ENCODE peak calls at places on chromosomes 12 and 14, in ten cellular contexts. One of them, this sample, is unnamed. For H3K4me1, the result is how much of the 10 kb centered on the place peaks cover.

GRCh38 chr14:65333926-65334687 is 78.4 kb upstream of the FUT8 start:
- DNase-seq in endothelial cell of umbilical vein: no peak
- DNase-seq in RWPE2: no peak
- DNase-seq in aorta: no peak
- DNase-seq in osteoblast: no peak
- DNase-seq in esophagus squamous epithelium: no peak
- DNase-seq in CD4-positive, CD25-positive, alpha-beta regulatory T cell: no peak
- DNase-seq in colonic mucosa: peak
- DNase-seq in effector memory CD4-positive, alpha-beta T cell: no peak
- DNase-seq in PC-9: no peak
- DNase-seq in this sample: peak

GRCh38 chr12:89740943-89741342 is 32.3 kb upstream of the ATP2B1 start:
- DNase-seq in effector memory CD4-positive, alpha-beta T cell: no peak
- DNase-seq in esophagus squamous epithelium: no peak
- DNase-seq in osteoblast: no peak
- DNase-seq in RWPE2: no peak
- DNase-seq in CD4-positive, CD25-positive, alpha-beta regulatory T cell: no peak
- DNase-seq in colonic mucosa: no peak
- DNase-seq in PC-9: no peak
- DNase-seq in aorta: no peak
- DNase-seq in endothelial cell of umbilical vein: no peak
- DNase-seq in this sample: no peak

GRCh38 chr12:80129895-80130535 is 30.7 kb downstream of the OTOGL start:
- DNase-seq in esophagus squamous epithelium: no peak
- DNase-seq in CD4-positive, CD25-positive, alpha-beta regulatory T cell: no peak
- DNase-seq in endothelial cell of umbilical vein: no peak
- DNase-seq in effector memory CD4-positive, alpha-beta T cell: no peak
- DNase-seq in colonic mucosa: no peak
- DNase-seq in RWPE2: no peak
- DNase-seq in aorta: no peak
- DNase-seq in PC-9: no peak
- DNase-seq in osteoblast: peak
- DNase-seq in this sample: no peak

GRCh38 chr12:2168808-2169207 is 116.0 kb downstream of the CACNA1C start:
- DNase-seq in esophagus squamous epithelium: no peak
- DNase-seq in CD4-positive, CD25-positive, alpha-beta regulatory T cell: no peak
- DNase-seq in osteoblast: no peak
- DNase-seq in colonic mucosa: peak
- DNase-seq in effector memory CD4-positive, alpha-beta T cell: no peak
- DNase-seq in PC-9: no peak
- DNase-seq in endothelial cell of umbilical vein: no peak
- DNase-seq in aorta: no peak
- DNase-seq in RWPE2: no peak
- DNase-seq in this sample: no peak

GRCh38 chr14:80987235-80988032 is 32.0 kb downstream of the TSHR start:
- DNase-seq in CD4-positive, CD25-positive, alpha-beta regulatory T cell: peak
- DNase-seq in effector memory CD4-positive, alpha-beta T cell: peak
- DNase-seq in colonic mucosa: peak
- DNase-seq in aorta: peak
- DNase-seq in endothelial cell of umbilical vein: peak
- DNase-seq in PC-9: peak
- DNase-seq in RWPE2: no peak
- DNase-seq in osteoblast: peak
- DNase-seq in esophagus squamous epithelium: no peak
- DNase-seq in this sample: peak

GRCh38 chr12:101051151-101051550 is 158.9 kb downstream of the SLC5A8 start:
- DNase-seq in effector memory CD4-positive, alpha-beta T cell: no peak
- DNase-seq in endothelial cell of umbilical vein: no peak
- DNase-seq in aorta: no peak
- DNase-seq in osteoblast: no peak
- DNase-seq in colonic mucosa: no peak
- DNase-seq in RWPE2: no peak
- DNase-seq in PC-9: no peak
- DNase-seq in CD4-positive, CD25-positive, alpha-beta regulatory T cell: no peak
- DNase-seq in esophagus squamous epithelium: no peak
- DNase-seq in this sample: no peak

GRCh38 chr14:102795060-102795925 is 18.0 kb downstream of the TRAF3 start:
- DNase-seq in esophagus squamous epithelium: peak
- DNase-seq in PC-9: peak
- DNase-seq in aorta: peak
- DNase-seq in colonic mucosa: peak
- DNase-seq in CD4-positive, CD25-positive, alpha-beta regulatory T cell: peak
- DNase-seq in osteoblast: peak
- DNase-seq in RWPE2: no peak
- DNase-seq in endothelial cell of umbilical vein: peak
- DNase-seq in effector memory CD4-positive, alpha-beta T cell: no peak
- DNase-seq in this sample: no peak

GRCh38 chr14:52365071-52365470 is 51.0 kb downstream of the PTGER2 start:
- DNase-seq in endothelial cell of umbilical vein: no peak
- DNase-seq in esophagus squamous epithelium: no peak
- DNase-seq in effector memory CD4-positive, alpha-beta T cell: no peak
- DNase-seq in aorta: no peak
- DNase-seq in osteoblast: peak
- DNase-seq in CD4-positive, CD25-positive, alpha-beta regulatory T cell: no peak
- DNase-seq in PC-9: no peak
- DNase-seq in RWPE2: no peak
- DNase-seq in colonic mucosa: no peak
- DNase-seq in this sample: no peak

GRCh38 chr12:55974308-55974724 is 438 bp downstream of the RAB5B start:
- DNase-seq in endothelial cell of umbilical vein: peak
- DNase-seq in esophagus squamous epithelium: no peak
- DNase-seq in effector memory CD4-positive, alpha-beta T cell: no peak
- DNase-seq in aorta: peak
- DNase-seq in osteoblast: peak
- DNase-seq in CD4-positive, CD25-positive, alpha-beta regulatory T cell: no peak
- DNase-seq in PC-9: peak
- DNase-seq in RWPE2: no peak
- DNase-seq in colonic mucosa: peak
- DNase-seq in this sample: peak

GRCh38 chr14:70254476-70254961 is 65.8 kb upstream of the SLC8A3 start:
- DNase-seq in colonic mucosa: peak
- DNase-seq in osteoblast: no peak
- DNase-seq in PC-9: peak
- DNase-seq in RWPE2: no peak
- DNase-seq in endothelial cell of umbilical vein: peak
- DNase-seq in effector memory CD4-positive, alpha-beta T cell: no peak
- DNase-seq in esophagus squamous epithelium: no peak
- DNase-seq in aorta: no peak
- DNase-seq in CD4-positive, CD25-positive, alpha-beta regulatory T cell: no peak
- DNase-seq in this sample: peak

GRCh38 chr12:60995256-60995825 is 1264.9 kb upstream of the USP15 start:
- DNase-seq in effector memory CD4-positive, alpha-beta T cell: no peak
- DNase-seq in endothelial cell of umbilical vein: no peak
- DNase-seq in aorta: no peak
- DNase-seq in osteoblast: no peak
- DNase-seq in esophagus squamous epithelium: no peak
- DNase-seq in colonic mucosa: no peak
- DNase-seq in CD4-positive, CD25-positive, alpha-beta regulatory T cell: no peak
- DNase-seq in PC-9: no peak
- DNase-seq in RWPE2: no peak
- DNase-seq in this sample: no peak

GRCh38 chr14:104125011-104125410 is 13.4 kb upstream of the KIF26A start:
- DNase-seq in RWPE2: no peak
- DNase-seq in aorta: no peak
- DNase-seq in CD4-positive, CD25-positive, alpha-beta regulatory T cell: no peak
- DNase-seq in osteoblast: no peak
- DNase-seq in esophagus squamous epithelium: no peak
- DNase-seq in colonic mucosa: no peak
- DNase-seq in endothelial cell of umbilical vein: no peak
- DNase-seq in effector memory CD4-positive, alpha-beta T cell: no peak
- DNase-seq in PC-9: no peak
- DNase-seq in this sample: no peak

GRCh38 chr14:88933203-88933602 is 108.8 kb downstream of the TTC8 start:
- DNase-seq in osteoblast: no peak
- DNase-seq in PC-9: no peak
- DNase-seq in CD4-positive, CD25-positive, alpha-beta regulatory T cell: no peak
- DNase-seq in aorta: no peak
- DNase-seq in esophagus squamous epithelium: no peak
- DNase-seq in RWPE2: no peak
- DNase-seq in endothelial cell of umbilical vein: no peak
- DNase-seq in colonic mucosa: no peak
- DNase-seq in effector memory CD4-positive, alpha-beta T cell: no peak
- DNase-seq in this sample: no peak

GRCh38 chr14:59507063-59507751 is 22.9 kb downstream of the JKAMP start:
- DNase-seq in osteoblast: peak
- DNase-seq in PC-9: peak
- DNase-seq in endothelial cell of umbilical vein: peak
- DNase-seq in CD4-positive, CD25-positive, alpha-beta regulatory T cell: peak
- DNase-seq in RWPE2: no peak
- DNase-seq in effector memory CD4-positive, alpha-beta T cell: no peak
- DNase-seq in aorta: peak
- DNase-seq in esophagus squamous epithelium: no peak
- DNase-seq in colonic mucosa: peak
- DNase-seq in this sample: peak

GRCh38 chr12:45232771-45233372 is 17.0 kb downstream of the ANO6 start:
- DNase-seq in colonic mucosa: no peak
- DNase-seq in RWPE2: peak
- DNase-seq in endothelial cell of umbilical vein: peak
- DNase-seq in esophagus squamous epithelium: no peak
- DNase-seq in effector memory CD4-positive, alpha-beta T cell: no peak
- DNase-seq in PC-9: peak
- DNase-seq in aorta: peak
- DNase-seq in osteoblast: peak
- DNase-seq in CD4-positive, CD25-positive, alpha-beta regulatory T cell: no peak
- DNase-seq in this sample: peak
- H3K27ac ChIP-seq in colonic mucosa: peak
- H3K27ac ChIP-seq in RWPE2: peak
- H3K27ac ChIP-seq in endothelial cell of umbilical vein: peak
- H3K27ac ChIP-seq in esophagus squamous epithelium: peak
- H3K27ac ChIP-seq in effector memory CD4-positive, alpha-beta T cell: no peak
- H3K27ac ChIP-seq in PC-9: peak
- H3K27ac ChIP-seq in aorta: peak
- H3K27ac ChIP-seq in osteoblast: peak
- H3K27ac ChIP-seq in CD4-positive, CD25-positive, alpha-beta regulatory T cell: no peak
- H3K27ac ChIP-seq in this sample: peak

DNA sequence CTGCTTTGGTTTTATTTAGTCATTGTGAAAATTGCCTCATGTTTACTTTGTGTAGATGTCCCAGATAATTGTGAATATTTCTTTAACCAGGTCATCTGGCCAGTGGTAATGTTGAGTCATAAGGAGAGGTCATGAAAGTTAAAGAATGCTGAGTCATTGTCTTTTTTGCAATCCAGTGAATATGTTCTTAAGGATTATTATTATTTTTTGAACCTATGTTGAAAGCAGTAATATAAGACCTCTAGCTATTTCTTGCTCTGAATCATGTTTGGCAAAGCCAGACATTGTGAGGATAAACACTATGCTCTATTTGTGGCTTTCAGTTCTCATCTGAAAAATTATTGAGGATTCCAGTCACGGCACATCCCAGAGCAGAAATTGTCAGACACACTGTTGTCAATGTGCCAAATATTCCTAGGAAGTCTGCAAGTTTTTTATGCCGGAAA is 369.5 kb downstream of the ATP23 start:
- DNase-seq in endothelial cell of umbilical vein: peak
- DNase-seq in effector memory CD4-positive, alpha-beta T cell: no peak
- DNase-seq in esophagus squamous epithelium: no peak
- DNase-seq in PC-9: peak
- DNase-seq in RWPE2: no peak
- DNase-seq in aorta: no peak
- DNase-seq in colonic mucosa: no peak
- DNase-seq in CD4-positive, CD25-positive, alpha-beta regulatory T cell: no peak
- DNase-seq in osteoblast: peak
- DNase-seq in this sample: no peak
- H3K4me1 ChIP-seq in endothelial cell of umbilical vein: under half
- H3K4me1 ChIP-seq in effector memory CD4-positive, alpha-beta T cell: under half
- H3K4me1 ChIP-seq in esophagus squamous epithelium: under half
- H3K4me1 ChIP-seq in PC-9: under half
- H3K4me1 ChIP-seq in RWPE2: under half
- H3K4me1 ChIP-seq in aorta: under half
- H3K4me1 ChIP-seq in colonic mucosa: under half
- H3K4me1 ChIP-seq in CD4-positive, CD25-positive, alpha-beta regulatory T cell: under half
- H3K4me1 ChIP-seq in osteoblast: under half
- H3K4me1 ChIP-seq in this sample: under half

DNA sequence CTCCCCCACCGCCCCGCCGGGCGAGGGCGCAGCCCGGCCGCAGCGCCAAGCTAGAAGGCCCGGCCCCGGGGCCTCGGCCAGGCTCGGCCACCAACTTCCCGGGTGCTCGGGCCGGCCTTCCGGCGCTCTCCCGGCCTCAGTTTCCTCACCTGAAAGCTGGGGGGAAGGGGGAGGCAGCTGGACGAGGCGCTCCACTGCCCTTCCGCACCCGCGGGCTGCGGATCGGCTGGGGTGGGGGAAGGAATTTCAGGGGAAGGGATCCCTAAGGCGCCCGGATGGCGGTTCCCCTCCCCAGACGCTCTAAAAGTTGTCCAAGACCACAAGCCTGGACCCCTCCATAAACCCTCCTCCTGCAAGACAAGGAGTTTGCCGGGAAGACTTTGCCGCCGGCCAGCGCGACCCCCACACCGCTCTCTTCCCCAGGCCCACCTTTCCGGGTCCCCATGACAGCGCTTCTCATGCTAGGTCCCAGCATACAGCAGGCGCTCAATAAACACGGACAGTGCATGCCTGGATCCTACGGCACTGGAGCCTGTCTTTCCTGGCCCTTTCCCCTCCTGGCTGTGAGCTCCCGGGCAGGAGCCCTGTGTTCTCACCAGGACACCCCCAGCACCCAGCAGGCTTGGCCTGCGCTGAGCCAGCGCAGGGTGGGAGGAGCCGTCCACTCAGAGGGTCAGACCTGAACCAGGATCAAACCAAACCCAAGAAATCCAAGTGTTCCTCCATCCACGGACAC is 18.1 kb downstream of the BEGAIN start:
- DNase-seq in RWPE2: no peak
- DNase-seq in CD4-positive, CD25-positive, alpha-beta regulatory T cell: no peak
- DNase-seq in endothelial cell of umbilical vein: no peak
- DNase-seq in esophagus squamous epithelium: no peak
- DNase-seq in PC-9: no peak
- DNase-seq in effector memory CD4-positive, alpha-beta T cell: no peak
- DNase-seq in colonic mucosa: no peak
- DNase-seq in aorta: no peak
- DNase-seq in osteoblast: no peak
- DNase-seq in this sample: no peak
- H3K4me3 ChIP-seq in RWPE2: peak
- H3K4me3 ChIP-seq in CD4-positive, CD25-positive, alpha-beta regulatory T cell: no peak
- H3K4me3 ChIP-seq in endothelial cell of umbilical vein: no peak
- H3K4me3 ChIP-seq in esophagus squamous epithelium: no peak
- H3K4me3 ChIP-seq in PC-9: no peak
- H3K4me3 ChIP-seq in effector memory CD4-positive, alpha-beta T cell: no peak
- H3K4me3 ChIP-seq in colonic mucosa: no peak
- H3K4me3 ChIP-seq in aorta: no peak
- H3K4me3 ChIP-seq in osteoblast: no peak
- H3K4me3 ChIP-seq in this sample: no peak

DNA sequence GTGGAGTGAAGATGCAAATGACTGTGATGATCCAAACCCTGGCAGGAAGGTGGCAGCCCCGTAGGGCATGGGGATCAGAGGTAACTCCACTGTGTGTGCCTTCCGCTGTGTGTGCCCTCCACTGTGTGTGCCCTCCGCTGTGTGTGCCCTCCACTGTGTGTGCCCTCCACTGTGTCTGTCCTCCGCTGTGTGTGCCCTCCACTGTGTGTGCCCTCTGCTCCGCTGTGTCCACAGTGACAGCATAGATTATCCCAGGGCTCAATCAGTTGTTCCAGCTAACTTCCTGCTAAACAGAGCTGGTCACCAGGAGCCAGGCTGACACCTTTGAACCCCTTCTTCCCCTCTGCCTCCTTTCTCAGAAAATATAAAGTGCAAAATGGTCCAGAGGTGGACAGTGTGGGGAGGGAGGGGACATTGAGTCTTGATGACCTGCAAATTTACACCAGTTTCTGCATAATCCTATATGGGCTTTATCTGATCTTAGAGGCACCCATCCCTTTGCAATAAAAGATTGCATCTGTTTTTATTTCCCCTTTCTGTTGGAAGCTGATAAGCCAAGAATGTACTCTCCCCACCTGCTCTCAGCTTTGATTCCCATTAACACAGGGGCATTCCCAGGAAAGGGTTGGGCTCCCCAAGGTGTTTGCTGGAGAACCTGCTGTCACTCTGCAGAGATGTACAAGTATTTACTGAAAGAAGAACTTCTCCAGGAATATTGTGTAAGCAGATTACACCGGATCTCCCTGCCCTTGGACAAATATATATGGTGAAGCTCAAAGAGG is 21.6 kb upstream of the HNF1A start:
- DNase-seq in RWPE2: no peak
- DNase-seq in CD4-positive, CD25-positive, alpha-beta regulatory T cell: no peak
- DNase-seq in colonic mucosa: peak
- DNase-seq in osteoblast: peak
- DNase-seq in esophagus squamous epithelium: no peak
- DNase-seq in PC-9: no peak
- DNase-seq in aorta: no peak
- DNase-seq in effector memory CD4-positive, alpha-beta T cell: no peak
- DNase-seq in endothelial cell of umbilical vein: no peak
- DNase-seq in this sample: no peak
- H3K27ac ChIP-seq in RWPE2: no peak
- H3K27ac ChIP-seq in CD4-positive, CD25-positive, alpha-beta regulatory T cell: no peak
- H3K27ac ChIP-seq in colonic mucosa: peak
- H3K27ac ChIP-seq in osteoblast: no peak
- H3K27ac ChIP-seq in esophagus squamous epithelium: no peak
- H3K27ac ChIP-seq in PC-9: no peak
- H3K27ac ChIP-seq in aorta: no peak
- H3K27ac ChIP-seq in effector memory CD4-positive, alpha-beta T cell: no peak
- H3K27ac ChIP-seq in endothelial cell of umbilical vein: no peak
- H3K27ac ChIP-seq in this sample: no peak